ENCODE peak calls at places on chromosomes 2 and 18, in eight cellular contexts. J, P, F, T, D, S, R and W are unnamed samples.

GRCh38 chr18:2549462-2549861 is 21.8 kb downstream of the METTL4 start:
- DNase-seq in R (no peak), S (no peak), J (no peak), F (no peak), D (no peak), T (no peak), P (no peak), W (no peak)

GRCh38 chr2:32168513-32168912 is 2.8 kb downstream of the SLC30A6 start:
- DNase-seq in F (no peak), T (no peak), S (no peak), D (no peak), J (no peak), R (no peak), P (no peak), W (no peak)

GRCh38 chr2:231621051-231621879 is 28.6 kb downstream of the TEX44 start:
- DNase-seq in R (no peak), P (peak), F (no peak), J (no peak), T (no peak), S (no peak), D (peak), W (no peak)

GRCh38 chr2:187567126-187567525 is 12.9 kb upstream of the TFPI start:
- DNase-seq in D (no peak), F (peak), S (no peak), T (no peak), P (no peak), R (no peak), J (no peak), W (no peak)

GRCh38 chr18:44036500-44036899 is 644.2 kb upstream of the SETBP1 start:
- DNase-seq in F (no peak), R (no peak), J (no peak), T (peak), P (peak), S (no peak), D (peak), W (no peak)

GRCh38 chr2:195343540-195343939 is 313.5 kb upstream of the SLC39A10 start:
- DNase-seq in F (no peak), R (no peak), P (no peak), T (no peak), D (no peak), J (no peak), S (no peak), W (no peak)

GRCh38 chr2:68362069-68362468 is 3.0 kb upstream of the PLEK start:
- DNase-seq in F (no peak), J (peak), P (peak), R (peak), D (peak), S (peak), T (peak), W (peak)

GRCh38 chr2:35846-36245 is 10.5 kb downstream of the FAM110C start:
- DNase-seq in F (no peak), T (no peak), P (peak), J (no peak), D (no peak), R (no peak), S (no peak), W (no peak)

GRCh38 chr2:16650287-16651249 is 15.1 kb downstream of the CYRIA start:
- DNase-seq in D (no peak), F (no peak), T (no peak), R (no peak), J (no peak), P (no peak), S (no peak), W (peak)

GRCh38 chr2:108323619-108324018 is 34.9 kb downstream of the SULT1C2 start:
- DNase-seq in S (no peak), R (no peak), F (no peak), D (no peak), P (no peak), J (no peak), T (peak), W (peak)

GRCh38 chr2:205030695-205031094 is 485.4 kb downstream of the PARD3B start:
- DNase-seq in P (no peak), R (no peak), T (no peak), J (no peak), D (no peak), S (no peak), F (no peak), W (no peak)

GRCh38 chr2:105158002-105158401 is 83.5 kb upstream of the GPR45 start:
- DNase-seq in F (no peak), J (no peak), D (no peak), R (no peak), S (no peak), P (no peak), T (no peak), W (no peak)

GRCh38 chr2:200397785-200398184 is 91.3 kb downstream of the SPATS2L start:
- DNase-seq in D (no peak), T (peak), P (no peak), J (no peak), F (no peak), R (no peak), S (no peak), W (no peak)

GRCh38 chr2:104862061-104862941 is 8.4 kb downstream of the POU3F3 start:
- DNase-seq in F (no peak), R (no peak), D (peak), J (no peak), S (no peak), P (no peak), T (no peak), W (no peak)

GRCh38 chr2:8086796-8087479 is 594.9 kb upstream of the ID2 start:
- DNase-seq in P (no peak), R (no peak), F (peak), J (no peak), D (no peak), S (no peak), T (peak), W (peak)

GRCh38 chr2:235500761-235501662 is 7.2 kb downstream of the AGAP1 start:
- DNase-seq in P (no peak), J (no peak), S (no peak), F (no peak), R (no peak), T (peak), D (no peak), W (peak)